ENCODE peak calls at places on chromosomes 16 and 17, in ten cellular contexts. B is CD8-positive, alpha-beta T cell; J is hepatocyte; I is cardiac fibroblast; S is PC-9; Y is lung; C is fibroblast of mammary gland; E is Caco-2; P is right lobe of liver; R is psoas muscle. T is an unnamed sample.

GRCh38 chr17:46770818-46771600 is 47.5 kb downstream of the WNT3 start:
- DNase-seq in J (peak), P (no peak), S (peak), B (no peak), Y (no peak), I (peak), E (no peak), C (peak), R (peak), T (peak)

GRCh38 chr17:70552230-70552981 is 383.1 kb downstream of the KCNJ2 start:
- DNase-seq in Y (no peak), J (peak), P (no peak), E (no peak), I (peak), B (no peak), S (no peak), R (no peak), C (peak), T (no peak)

GRCh38 chr16:82016268-82016667 is 5.0 kb upstream of the SDR42E1 start:
- DNase-seq in J (peak), E (no peak), S (no peak), P (no peak), C (peak), I (peak), R (no peak), B (no peak), Y (no peak), T (no peak)

GRCh38 chr17:77281024-77281903 is 140.5 kb downstream of the SEC14L1 start:
- DNase-seq in S (peak), I (no peak), Y (peak), P (peak), R (peak), E (peak), B (peak), C (no peak), J (peak), T (peak)

GRCh38 chr17:49989518-49989880 is 5.5 kb downstream of the DLX3 start:
- DNase-seq in C (no peak), I (no peak), Y (no peak), J (no peak), P (peak), S (no peak), R (no peak), E (peak), B (no peak), T (no peak)

GRCh38 chr17:38879878-38880727 is 10.2 kb downstream of the LASP1 start:
- DNase-seq in I (peak), R (peak), P (no peak), C (peak), B (no peak), J (peak), Y (no peak), S (peak), E (peak), T (no peak)

GRCh38 chr16:63983401-63983800 is 1138.5 kb downstream of the CDH11 start:
- DNase-seq in C (no peak), Y (no peak), R (no peak), S (no peak), B (no peak), E (no peak), J (peak), P (no peak), I (no peak), T (no peak)

GRCh38 chr17:44931376-44931775 is 16.1 kb upstream of the GFAP start:
- DNase-seq in P (no peak), B (no peak), J (no peak), Y (no peak), E (peak), S (no peak), I (no peak), C (no peak), R (no peak), T (no peak)

GRCh38 chr16:85202631-85203461 is 90.6 kb upstream of the CIBAR2 start:
- DNase-seq in B (no peak), S (no peak), I (peak), C (peak), E (no peak), Y (peak), J (peak), R (peak), P (no peak), T (peak)

GRCh38 chr17:10844667-10845387 is 6.9 kb upstream of the PIRT start:
- DNase-seq in C (peak), I (peak), B (peak), R (peak), P (peak), J (peak), E (peak), S (no peak), Y (peak), T (peak)
- TF ChIP-seq CTCF in C (peak), I (peak), B (peak), R (peak), P (peak), J (peak), E (peak), S (peak), Y (peak), T (peak)

DNA sequence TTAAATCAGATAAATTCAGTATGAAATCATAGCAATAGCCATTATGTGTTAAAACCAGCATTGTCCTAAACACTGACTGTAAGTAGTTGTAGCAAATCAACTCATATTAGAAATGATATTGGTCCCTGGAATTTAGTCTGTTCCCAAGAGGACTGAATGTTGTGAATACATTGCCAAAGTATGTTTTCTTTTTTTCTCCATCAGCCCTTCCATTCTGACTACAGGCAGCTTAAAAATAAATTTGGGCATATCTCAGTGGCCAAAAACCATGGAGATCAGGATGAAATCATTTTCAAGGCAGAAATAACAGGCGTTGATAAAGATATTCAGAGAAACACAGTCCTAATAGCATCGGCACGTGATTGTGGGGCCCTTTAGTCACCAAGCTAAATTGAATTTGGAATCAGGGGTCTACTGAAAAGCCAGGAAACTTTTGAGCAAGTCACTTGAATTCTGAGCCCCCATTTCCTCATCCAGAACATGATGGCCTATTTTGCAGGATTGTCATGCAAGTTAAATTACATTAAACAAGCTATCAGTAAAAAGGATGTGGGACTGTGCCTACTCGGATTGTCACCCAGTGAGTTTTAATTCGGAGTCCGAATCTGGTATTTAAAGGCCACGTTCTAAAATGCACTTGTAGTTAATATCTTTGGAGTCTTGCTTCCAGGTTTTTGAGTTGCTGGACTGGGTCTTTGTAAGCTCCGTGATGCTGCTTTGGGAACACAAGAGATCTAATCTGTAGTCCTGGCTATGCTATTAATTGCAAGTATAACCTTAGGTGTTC is 17.0 kb downstream of the HLF start:
- DNase-seq in S (no peak), J (no peak), P (no peak), Y (no peak), B (no peak), C (no peak), R (no peak), I (peak), E (no peak), T (no peak)
- H3K4me3 ChIP-seq in S (no peak), J (no peak), P (no peak), Y (no peak), B (no peak), C (no peak), R (no peak), I (no peak), E (no peak), T (no peak)

DNA sequence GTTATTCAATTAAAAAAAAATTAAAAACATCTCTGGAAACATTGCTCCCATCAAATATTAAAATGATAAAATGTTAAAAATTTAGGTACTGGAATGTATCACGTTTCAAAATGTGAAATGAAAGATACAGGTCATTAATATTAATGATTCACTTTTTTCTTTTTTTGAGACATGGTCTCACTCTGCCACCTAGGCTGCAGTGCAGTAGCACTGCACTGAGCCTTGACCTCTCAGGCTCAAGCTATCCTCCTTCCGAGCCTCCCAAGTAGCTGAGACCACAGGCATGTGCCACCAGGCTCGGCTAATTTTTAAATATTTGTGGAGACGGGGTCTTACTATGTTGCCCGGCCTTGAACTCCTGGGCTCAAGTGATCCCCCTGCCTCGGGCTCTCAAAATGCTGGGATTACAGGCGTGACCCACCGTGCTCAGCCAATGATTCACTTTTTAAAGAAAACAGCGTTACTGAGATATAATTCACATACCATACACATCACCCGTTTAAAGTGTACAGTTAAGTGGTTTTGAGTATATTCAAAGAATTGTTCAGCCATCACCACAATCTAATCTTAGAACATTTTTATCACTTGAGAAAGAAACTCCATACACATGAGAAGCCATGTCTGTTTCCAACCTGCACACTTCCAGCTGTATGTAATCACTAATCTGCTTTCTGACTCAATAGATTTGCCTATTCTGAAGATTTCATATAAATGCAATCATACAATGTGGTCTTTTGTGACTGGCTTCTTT is 19.1 kb upstream of the NETO2 start:
- DNase-seq in E (no peak), C (no peak), I (no peak), R (no peak), P (no peak), B (no peak), Y (no peak), S (no peak), J (no peak), T (no peak)
- TF ChIP-seq CTCF in E (no peak), C (no peak), I (no peak), R (peak), P (no peak), B (no peak), Y (no peak), S (no peak), J (no peak), T (no peak)

GRCh38 chr16:30760577-30761426 is 1.1 kb downstream of the CFAP119 start:
- DNase-seq in B (no peak), Y (no peak), C (peak), J (no peak), S (peak), I (no peak), R (no peak), P (no peak), E (no peak), T (no peak)
- H3K4me3 ChIP-seq in B (peak), Y (peak), C (peak), J (peak), S (peak), I (peak), R (peak), P (peak), E (peak), T (peak)

GRCh38 chr17:73357981-73358380 is 46.2 kb upstream of the CDC42EP4 start:
- DNase-seq in S (no peak), Y (no peak), J (no peak), B (no peak), P (no peak), R (no peak), E (no peak), C (no peak), I (no peak), T (no peak)

GRCh38 chr17:73360961-73361761 is 49.4 kb upstream of the CDC42EP4 start:
- DNase-seq in J (no peak), I (no peak), E (no peak), C (no peak), S (no peak), P (no peak), R (no peak), B (no peak), Y (no peak), T (no peak)

GRCh38 chr17:73358668-73359067 is 46.9 kb upstream of the CDC42EP4 start:
- DNase-seq in J (no peak), C (no peak), B (no peak), R (no peak), Y (no peak), S (no peak), P (no peak), E (no peak), I (no peak), T (no peak)

GRCh38 chr17:73359255-73359816 is 47.5 kb upstream of the CDC42EP4 start:
- DNase-seq in I (no peak), S (no peak), B (no peak), J (no peak), P (no peak), E (no peak), Y (no peak), C (no peak), R (no peak), T (no peak)

GRCh38 chr17:73359987-73360410 is 48.2 kb upstream of the CDC42EP4 start:
- DNase-seq in Y (peak), S (peak), I (no peak), E (peak), P (peak), C (no peak), J (peak), R (no peak), B (no peak), T (peak)
- TF ChIP-seq CTCF in Y (no peak), S (no peak), I (no peak), E (no peak), P (no peak), C (no peak), J (peak), R (no peak), B (no peak), T (no peak)

GRCh38 chr16:49701867-49702494 is 153.9 kb downstream of the ZNF423 start:
- DNase-seq in J (peak), S (no peak), B (no peak), R (peak), C (peak), I (no peak), Y (peak), E (no peak), P (no peak), T (no peak)
- H3K4me3 ChIP-seq in J (no peak), S (no peak), B (no peak), R (no peak), C (no peak), I (no peak), Y (no peak), E (no peak), P (no peak), T (no peak)

GRCh38 chr16:28597692-28598261 is 927 bp upstream of the SULT1A2 start:
- DNase-seq in S (peak), E (peak), Y (peak), B (no peak), I (no peak), R (no peak), C (no peak), J (peak), P (no peak), T (no peak)
- TF ChIP-seq CTCF in S (peak), E (no peak), Y (no peak), B (no peak), I (no peak), R (no peak), C (no peak), J (no peak), P (no peak), T (no peak)

DNA sequence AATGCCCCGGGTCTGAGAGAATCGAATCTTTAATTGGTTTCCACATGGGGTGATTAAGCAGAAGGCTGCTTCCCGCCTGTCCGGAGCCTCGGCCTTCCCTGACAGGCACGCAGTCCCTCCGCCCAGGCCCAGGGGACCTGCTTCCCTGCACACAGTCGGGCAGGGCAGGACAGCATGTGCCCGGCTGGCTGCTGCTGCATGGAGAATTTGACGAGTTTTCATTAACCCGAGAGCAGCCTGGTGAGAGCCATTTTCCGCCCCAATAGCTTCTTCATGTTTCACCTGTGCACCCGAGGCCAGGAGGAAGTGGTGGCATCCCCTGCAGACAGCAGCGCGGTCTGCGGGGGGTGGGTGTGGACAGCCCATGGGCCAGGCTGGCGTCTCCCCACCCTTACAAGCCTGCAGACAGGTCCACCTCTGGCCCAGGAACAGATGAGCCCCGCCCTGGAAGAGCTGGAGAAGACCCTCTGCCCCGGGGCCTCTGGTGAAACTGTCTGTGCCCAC is 67.1 kb downstream of the KLHDC4 start:
- DNase-seq in E (no peak), I (no peak), B (no peak), P (no peak), R (no peak), Y (no peak), J (no peak), S (no peak), C (no peak), T (no peak)
- H3K4me3 ChIP-seq in E (no peak), I (no peak), B (no peak), P (no peak), R (no peak), Y (no peak), J (no peak), S (no peak), C (no peak), T (no peak)

GRCh38 chr17:57527437-57528083 is 217.5 kb downstream of the CCDC182 start:
- DNase-seq in J (peak), E (no peak), Y (no peak), B (no peak), R (no peak), I (no peak), C (no peak), S (no peak), P (no peak), T (no peak)
- TF ChIP-seq CTCF in J (no peak), E (no peak), Y (no peak), B (no peak), R (no peak), I (no peak), C (no peak), S (no peak), P (no peak), T (no peak)